ENCODE peak calls at places on chromosome 17, in six cellular contexts. B, W, P, Z, A and T are unnamed samples.

GRCh38 chr17:13931752-13932477 is 137.4 kb upstream of the COX10 start:
- DNase-seq in A (peak), Z (peak), P (no peak), W (no peak), B (no peak), T (no peak)

GRCh38 chr17:28711723-28712036 is at the start of gene PROCA1:
- DNase-seq in P (no peak), W (no peak), A (no peak), Z (no peak), B (no peak), T (no peak)

GRCh38 chr17:2962729-2963128 is 100.7 kb downstream of the OR1D5 start:
- DNase-seq in B (no peak), P (no peak), W (no peak), A (no peak), Z (no peak), T (no peak)

GRCh38 chr17:3960764-3961163 is 3.5 kb downstream of the ATP2A3 start:
- DNase-seq in Z (peak), P (peak), B (no peak), A (no peak), W (no peak), T (no peak)

GRCh38 chr17:72613411-72614292 is 478.8 kb downstream of the SLC39A11 start:
- DNase-seq in W (no peak), P (no peak), B (no peak), A (peak), Z (peak), T (no peak)

GRCh38 chr17:34275881-34276280 is 5.9 kb downstream of the CCL7 start:
- DNase-seq in W (no peak), B (no peak), P (no peak), A (peak), Z (peak), T (no peak)

GRCh38 chr17:71993363-71993762 is 127.5 kb upstream of the SOX9 start:
- DNase-seq in B (no peak), W (no peak), P (no peak), Z (no peak), A (no peak), T (no peak)

GRCh38 chr17:68704897-68705296 is 103.7 kb upstream of the FAM20A start:
- DNase-seq in B (no peak), Z (peak), P (no peak), W (no peak), A (no peak), T (no peak)

GRCh38 chr17:32494621-32495346 is 8.0 kb downstream of the CDK5R1 start:
- DNase-seq in Z (no peak), A (no peak), P (no peak), W (peak), B (no peak), T (no peak)

GRCh38 chr17:22267019-22267418 is 574.7 kb downstream of the KCNJ18 start:
- DNase-seq in A (no peak), B (no peak), Z (no peak), P (no peak), W (no peak), T (no peak)

GRCh38 chr17:38605230-38605851 is 411 bp downstream of the SRCIN1 start:
- DNase-seq in P (no peak), B (no peak), A (no peak), W (peak), Z (no peak), T (peak)

GRCh38 chr17:66330646-66331037 is 28.2 kb downstream of the PRKCA start:
- DNase-seq in P (no peak), Z (no peak), A (no peak), B (no peak), W (no peak), T (no peak)

GRCh38 chr17:16286009-16286946 is 67.0 kb downstream of the CENPV start:
- DNase-seq in W (no peak), P (peak), A (peak), Z (peak), B (peak), T (peak)

GRCh38 chr17:34637548-34638525 is 58.5 kb downstream of the TMEM132E start:
- DNase-seq in W (peak), B (peak), A (peak), Z (peak), P (peak), T (peak)

GRCh38 chr17:32567086-32567485 is 80.3 kb downstream of the CDK5R1 start:
- DNase-seq in W (no peak), B (no peak), A (no peak), P (no peak), Z (no peak), T (no peak)

GRCh38 chr17:4234406-4234805 is 29.4 kb downstream of the ANKFY1 start:
- DNase-seq in A (no peak), P (no peak), W (no peak), Z (no peak), B (no peak), T (no peak)

GRCh38 chr17:1644493-1645206 is 882 bp downstream of the SCARF1 start:
- DNase-seq in W (no peak), B (no peak), Z (peak), P (no peak), A (peak), T (no peak)

GRCh38 chr17:50593321-50593720 is 32.8 kb downstream of the CACNA1G start:
- DNase-seq in A (no peak), Z (no peak), B (no peak), W (peak), P (peak), T (no peak)